ENCODE peak calls at places on chromosomes 2 and 18, in ten cellular contexts. One of them, this sample, is unnamed.

GRCh38 chr2:150997702-150998480 is 263.8 kb downstream of the RBM43 start:
- DNase-seq in NCI-H1436 treated with DMSO at 0.1 percent for 48 hours: no peak
- DNase-seq in dorsolateral prefrontal cortex: no peak
- DNase-seq in NCI-H748 treated with DMSO at 0.1 percent for 48 hours: no peak
- DNase-seq in SK-N-DZ: peak
- DNase-seq in stimulated activated CD8-positive, alpha-beta memory T cell treated with anti-CD3 and anti-CD28 coated beads, Interleukin-15, amount 100 ng/mL, for 24 hours: no peak
- DNase-seq in GM13976: no peak
- DNase-seq in pulmonary artery endothelial cell: no peak
- DNase-seq in Ammon's horn: no peak
- DNase-seq in mesendoderm: no peak
- DNase-seq in this sample: no peak

GRCh38 chr18:22681912-22682311 is 251.2 kb upstream of the RBBP8 start:
- DNase-seq in NCI-H1436 treated with DMSO at 0.1 percent for 48 hours: no peak
- DNase-seq in dorsolateral prefrontal cortex: no peak
- DNase-seq in NCI-H748 treated with DMSO at 0.1 percent for 48 hours: no peak
- DNase-seq in SK-N-DZ: no peak
- DNase-seq in stimulated activated CD8-positive, alpha-beta memory T cell treated with anti-CD3 and anti-CD28 coated beads, Interleukin-15, amount 100 ng/mL, for 24 hours: no peak
- DNase-seq in GM13976: no peak
- DNase-seq in pulmonary artery endothelial cell: no peak
- DNase-seq in Ammon's horn: no peak
- DNase-seq in mesendoderm: no peak
- DNase-seq in this sample: no peak

GRCh38 chr2:241774419-241775222 is 2.0 kb upstream of the GAL3ST2 start:
- DNase-seq in NCI-H1436 treated with DMSO at 0.1 percent for 48 hours: no peak
- DNase-seq in dorsolateral prefrontal cortex: no peak
- DNase-seq in NCI-H748 treated with DMSO at 0.1 percent for 48 hours: no peak
- DNase-seq in SK-N-DZ: no peak
- DNase-seq in stimulated activated CD8-positive, alpha-beta memory T cell treated with anti-CD3 and anti-CD28 coated beads, Interleukin-15, amount 100 ng/mL, for 24 hours: no peak
- DNase-seq in GM13976: peak
- DNase-seq in pulmonary artery endothelial cell: no peak
- DNase-seq in Ammon's horn: no peak
- DNase-seq in mesendoderm: no peak
- DNase-seq in this sample: peak

GRCh38 chr2:227545990-227546389 is 52.7 kb upstream of the SCYGR2 start:
- DNase-seq in NCI-H1436 treated with DMSO at 0.1 percent for 48 hours: no peak
- DNase-seq in dorsolateral prefrontal cortex: no peak
- DNase-seq in NCI-H748 treated with DMSO at 0.1 percent for 48 hours: no peak
- DNase-seq in SK-N-DZ: peak
- DNase-seq in stimulated activated CD8-positive, alpha-beta memory T cell treated with anti-CD3 and anti-CD28 coated beads, Interleukin-15, amount 100 ng/mL, for 24 hours: no peak
- DNase-seq in GM13976: no peak
- DNase-seq in pulmonary artery endothelial cell: no peak
- DNase-seq in Ammon's horn: no peak
- DNase-seq in mesendoderm: peak
- DNase-seq in this sample: no peak

GRCh38 chr18:26480897-26481795 is 67.2 kb downstream of the KCTD1 start:
- DNase-seq in NCI-H1436 treated with DMSO at 0.1 percent for 48 hours: no peak
- DNase-seq in dorsolateral prefrontal cortex: no peak
- DNase-seq in NCI-H748 treated with DMSO at 0.1 percent for 48 hours: no peak
- DNase-seq in SK-N-DZ: no peak
- DNase-seq in stimulated activated CD8-positive, alpha-beta memory T cell treated with anti-CD3 and anti-CD28 coated beads, Interleukin-15, amount 100 ng/mL, for 24 hours: no peak
- DNase-seq in GM13976: no peak
- DNase-seq in pulmonary artery endothelial cell: peak
- DNase-seq in Ammon's horn: no peak
- DNase-seq in mesendoderm: peak
- DNase-seq in this sample: no peak

GRCh38 chr2:53509827-53510785 is 257.5 kb upstream of the CHAC2 start:
- DNase-seq in NCI-H1436 treated with DMSO at 0.1 percent for 48 hours: no peak
- DNase-seq in dorsolateral prefrontal cortex: no peak
- DNase-seq in NCI-H748 treated with DMSO at 0.1 percent for 48 hours: peak
- DNase-seq in SK-N-DZ: no peak
- DNase-seq in stimulated activated CD8-positive, alpha-beta memory T cell treated with anti-CD3 and anti-CD28 coated beads, Interleukin-15, amount 100 ng/mL, for 24 hours: no peak
- DNase-seq in GM13976: no peak
- DNase-seq in pulmonary artery endothelial cell: no peak
- DNase-seq in Ammon's horn: no peak
- DNase-seq in mesendoderm: peak
- DNase-seq in this sample: no peak

GRCh38 chr18:21194871-21195771 is 46.9 kb upstream of the GREB1L start:
- DNase-seq in NCI-H1436 treated with DMSO at 0.1 percent for 48 hours: no peak
- DNase-seq in dorsolateral prefrontal cortex: no peak
- DNase-seq in NCI-H748 treated with DMSO at 0.1 percent for 48 hours: peak
- DNase-seq in SK-N-DZ: peak
- DNase-seq in stimulated activated CD8-positive, alpha-beta memory T cell treated with anti-CD3 and anti-CD28 coated beads, Interleukin-15, amount 100 ng/mL, for 24 hours: no peak
- DNase-seq in GM13976: peak
- DNase-seq in pulmonary artery endothelial cell: no peak
- DNase-seq in Ammon's horn: peak
- DNase-seq in mesendoderm: peak
- DNase-seq in this sample: no peak

GRCh38 chr2:239827511-239827865 is 197.7 kb downstream of the NDUFA10 start:
- DNase-seq in NCI-H1436 treated with DMSO at 0.1 percent for 48 hours: no peak
- DNase-seq in dorsolateral prefrontal cortex: peak
- DNase-seq in NCI-H748 treated with DMSO at 0.1 percent for 48 hours: no peak
- DNase-seq in SK-N-DZ: no peak
- DNase-seq in stimulated activated CD8-positive, alpha-beta memory T cell treated with anti-CD3 and anti-CD28 coated beads, Interleukin-15, amount 100 ng/mL, for 24 hours: no peak
- DNase-seq in GM13976: no peak
- DNase-seq in pulmonary artery endothelial cell: no peak
- DNase-seq in Ammon's horn: no peak
- DNase-seq in mesendoderm: no peak
- DNase-seq in this sample: no peak

GRCh38 chr18:12403601-12404506 is 3.9 kb upstream of the PRELID3A start:
- DNase-seq in NCI-H1436 treated with DMSO at 0.1 percent for 48 hours: no peak
- DNase-seq in dorsolateral prefrontal cortex: no peak
- DNase-seq in NCI-H748 treated with DMSO at 0.1 percent for 48 hours: no peak
- DNase-seq in SK-N-DZ: no peak
- DNase-seq in stimulated activated CD8-positive, alpha-beta memory T cell treated with anti-CD3 and anti-CD28 coated beads, Interleukin-15, amount 100 ng/mL, for 24 hours: no peak
- DNase-seq in GM13976: peak
- DNase-seq in pulmonary artery endothelial cell: peak
- DNase-seq in Ammon's horn: no peak
- DNase-seq in mesendoderm: no peak
- DNase-seq in this sample: peak

GRCh38 chr2:191756753-191757152 is 78.8 kb downstream of the NABP1 start:
- DNase-seq in NCI-H1436 treated with DMSO at 0.1 percent for 48 hours: no peak
- DNase-seq in dorsolateral prefrontal cortex: no peak
- DNase-seq in NCI-H748 treated with DMSO at 0.1 percent for 48 hours: no peak
- DNase-seq in SK-N-DZ: no peak
- DNase-seq in stimulated activated CD8-positive, alpha-beta memory T cell treated with anti-CD3 and anti-CD28 coated beads, Interleukin-15, amount 100 ng/mL, for 24 hours: no peak
- DNase-seq in GM13976: no peak
- DNase-seq in pulmonary artery endothelial cell: no peak
- DNase-seq in Ammon's horn: no peak
- DNase-seq in mesendoderm: no peak
- DNase-seq in this sample: no peak

GRCh38 chr2:3267549-3267867 is 110.1 kb downstream of the EIPR1 start:
- DNase-seq in NCI-H1436 treated with DMSO at 0.1 percent for 48 hours: no peak
- DNase-seq in dorsolateral prefrontal cortex: no peak
- DNase-seq in NCI-H748 treated with DMSO at 0.1 percent for 48 hours: no peak
- DNase-seq in SK-N-DZ: no peak
- DNase-seq in stimulated activated CD8-positive, alpha-beta memory T cell treated with anti-CD3 and anti-CD28 coated beads, Interleukin-15, amount 100 ng/mL, for 24 hours: no peak
- DNase-seq in GM13976: no peak
- DNase-seq in pulmonary artery endothelial cell: no peak
- DNase-seq in Ammon's horn: no peak
- DNase-seq in mesendoderm: no peak
- DNase-seq in this sample: no peak

GRCh38 chr18:8724452-8724851 is 19.1 kb downstream of the MTCL1 start:
- DNase-seq in NCI-H1436 treated with DMSO at 0.1 percent for 48 hours: no peak
- DNase-seq in dorsolateral prefrontal cortex: no peak
- DNase-seq in NCI-H748 treated with DMSO at 0.1 percent for 48 hours: no peak
- DNase-seq in SK-N-DZ: no peak
- DNase-seq in stimulated activated CD8-positive, alpha-beta memory T cell treated with anti-CD3 and anti-CD28 coated beads, Interleukin-15, amount 100 ng/mL, for 24 hours: no peak
- DNase-seq in GM13976: no peak
- DNase-seq in pulmonary artery endothelial cell: no peak
- DNase-seq in Ammon's horn: no peak
- DNase-seq in mesendoderm: no peak
- DNase-seq in this sample: no peak

GRCh38 chr2:99981840-99982239 is 160.6 kb downstream of the AFF3 start:
- DNase-seq in NCI-H1436 treated with DMSO at 0.1 percent for 48 hours: no peak
- DNase-seq in dorsolateral prefrontal cortex: no peak
- DNase-seq in NCI-H748 treated with DMSO at 0.1 percent for 48 hours: no peak
- DNase-seq in SK-N-DZ: no peak
- DNase-seq in stimulated activated CD8-positive, alpha-beta memory T cell treated with anti-CD3 and anti-CD28 coated beads, Interleukin-15, amount 100 ng/mL, for 24 hours: no peak
- DNase-seq in GM13976: no peak
- DNase-seq in pulmonary artery endothelial cell: no peak
- DNase-seq in Ammon's horn: no peak
- DNase-seq in mesendoderm: no peak
- DNase-seq in this sample: no peak

GRCh38 chr2:110853516-110853915 is 121.1 kb downstream of the ACOXL start:
- DNase-seq in NCI-H1436 treated with DMSO at 0.1 percent for 48 hours: no peak
- DNase-seq in dorsolateral prefrontal cortex: peak
- DNase-seq in NCI-H748 treated with DMSO at 0.1 percent for 48 hours: no peak
- DNase-seq in SK-N-DZ: peak
- DNase-seq in stimulated activated CD8-positive, alpha-beta memory T cell treated with anti-CD3 and anti-CD28 coated beads, Interleukin-15, amount 100 ng/mL, for 24 hours: no peak
- DNase-seq in GM13976: peak
- DNase-seq in pulmonary artery endothelial cell: no peak
- DNase-seq in Ammon's horn: peak
- DNase-seq in mesendoderm: peak
- DNase-seq in this sample: no peak

GRCh38 chr2:207139551-207139950 is 26.2 kb downstream of the KLF7 start:
- DNase-seq in NCI-H1436 treated with DMSO at 0.1 percent for 48 hours: no peak
- DNase-seq in dorsolateral prefrontal cortex: no peak
- DNase-seq in NCI-H748 treated with DMSO at 0.1 percent for 48 hours: no peak
- DNase-seq in SK-N-DZ: no peak
- DNase-seq in stimulated activated CD8-positive, alpha-beta memory T cell treated with anti-CD3 and anti-CD28 coated beads, Interleukin-15, amount 100 ng/mL, for 24 hours: no peak
- DNase-seq in GM13976: no peak
- DNase-seq in pulmonary artery endothelial cell: no peak
- DNase-seq in Ammon's horn: no peak
- DNase-seq in mesendoderm: no peak
- DNase-seq in this sample: no peak

GRCh38 chr2:202007015-202008011 is 26.3 kb upstream of the FZD7 start:
- DNase-seq in NCI-H1436 treated with DMSO at 0.1 percent for 48 hours: no peak
- DNase-seq in dorsolateral prefrontal cortex: no peak
- DNase-seq in NCI-H748 treated with DMSO at 0.1 percent for 48 hours: no peak
- DNase-seq in SK-N-DZ: no peak
- DNase-seq in stimulated activated CD8-positive, alpha-beta memory T cell treated with anti-CD3 and anti-CD28 coated beads, Interleukin-15, amount 100 ng/mL, for 24 hours: no peak
- DNase-seq in GM13976: no peak
- DNase-seq in pulmonary artery endothelial cell: no peak
- DNase-seq in Ammon's horn: no peak
- DNase-seq in mesendoderm: no peak
- DNase-seq in this sample: no peak

GRCh38 chr2:95285542-95285932 is 11.3 kb downstream of the PROM2 start:
- DNase-seq in NCI-H1436 treated with DMSO at 0.1 percent for 48 hours: no peak
- DNase-seq in dorsolateral prefrontal cortex: no peak
- DNase-seq in NCI-H748 treated with DMSO at 0.1 percent for 48 hours: no peak
- DNase-seq in SK-N-DZ: no peak
- DNase-seq in stimulated activated CD8-positive, alpha-beta memory T cell treated with anti-CD3 and anti-CD28 coated beads, Interleukin-15, amount 100 ng/mL, for 24 hours: no peak
- DNase-seq in GM13976: no peak
- DNase-seq in pulmonary artery endothelial cell: no peak
- DNase-seq in Ammon's horn: no peak
- DNase-seq in mesendoderm: no peak
- DNase-seq in this sample: no peak